ENCODE peak calls at places on chromosomes 11 and 22, in five cellular contexts. T is dorsolateral prefrontal cortex, Y is fibroblast of lung, Z is AG10803, X is ovary. H is an unnamed sample.

GRCh38 chr11:45665206-45665932 is at the start of gene CHST1:
- DNase-seq in T (no peak), Y (peak), Z (no peak), X (peak), H (peak)

GRCh38 chr11:35105319-35106063 is 33.5 kb upstream of the CD44 start:
- DNase-seq in T (no peak), Y (peak), Z (peak), X (no peak), H (no peak)

GRCh38 chr22:37517826-37518450 is 1.3 kb downstream of the CARD10 start:
- DNase-seq in T (no peak), Y (no peak), Z (no peak), X (no peak), H (no peak)

GRCh38 chr11:120666121-120666639 is 154.6 kb downstream of the GRIK4 start:
- DNase-seq in T (no peak), Y (no peak), Z (no peak), X (no peak), H (no peak)

GRCh38 chr11:17477084-17477333 is 364 bp upstream of the ABCC8 start:
- DNase-seq in T (no peak), Y (no peak), Z (no peak), X (no peak), H (no peak)

GRCh38 chr11:76918941-76919386 is 58.2 kb downstream of the ACER3 start:
- DNase-seq in T (no peak), Y (peak), Z (peak), X (no peak), H (peak)

GRCh38 chr11:34332524-34332923 is 25.3 kb downstream of the ABTB2 start:
- DNase-seq in T (no peak), Y (no peak), Z (no peak), X (no peak), H (peak)

GRCh38 chr11:8069771-8070170 is 11.2 kb upstream of the TUB start:
- DNase-seq in T (no peak), Y (no peak), Z (no peak), X (no peak), H (no peak)

GRCh38 chr11:62961017-62961416 is 23.8 kb downstream of the SLC22A6 start:
- DNase-seq in T (no peak), Y (no peak), Z (no peak), X (no peak), H (no peak)

GRCh38 chr11:123351375-123351774 is 78.7 kb upstream of the GRAMD1B start:
- DNase-seq in T (peak), Y (no peak), Z (no peak), X (peak), H (no peak)

GRCh38 chr11:48116843-48117242 is 99.8 kb upstream of the OR4B1 start:
- DNase-seq in T (no peak), Y (no peak), Z (no peak), X (no peak), H (peak)

GRCh38 chr11:36142439-36142838 is 146.8 kb downstream of the COMMD9 start:
- DNase-seq in T (no peak), Y (no peak), Z (no peak), X (no peak), H (no peak)

GRCh38 chr11:132072044-132072879 is 701.8 kb downstream of the NTM start:
- DNase-seq in T (no peak), Y (peak), Z (peak), X (no peak), H (no peak)

DNA sequence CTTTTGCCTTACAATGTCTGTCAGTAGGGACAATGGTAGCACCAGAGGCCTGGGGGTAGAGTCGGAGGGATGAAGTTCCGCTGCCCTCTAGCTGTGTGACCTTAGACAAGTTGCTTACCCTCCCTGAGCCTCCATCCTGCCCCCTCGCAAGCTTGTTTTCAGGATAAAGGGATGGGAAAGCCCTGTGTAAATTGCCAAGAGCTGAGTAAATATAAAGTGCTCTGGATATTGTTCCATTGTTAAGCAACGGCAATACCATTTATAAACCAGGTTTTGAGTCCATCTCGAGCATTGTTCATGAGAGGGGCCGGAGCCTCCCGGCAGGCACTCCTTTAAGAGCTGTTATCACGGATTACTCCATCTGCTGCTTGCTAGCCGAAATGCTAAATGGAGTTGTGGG is 72.9 kb downstream of the ZBTB16 start:
- DNase-seq in T (no peak), Y (no peak), Z (no peak), X (no peak), H (no peak)
- TF ChIP-seq CTCF in T (no peak), Y (no peak), Z (no peak), X (no peak), H (no peak)

GRCh38 chr11:57599381-57599780 is 1.9 kb downstream of the SERPING1 start:
- DNase-seq in T (no peak), Y (no peak), Z (no peak), X (no peak), H (no peak)

GRCh38 chr11:57596266-57596885 is 1.1 kb upstream of the SERPING1 start:
- DNase-seq in T (no peak), Y (no peak), Z (no peak), X (no peak), H (no peak)

GRCh38 chr11:57598831-57599155 is 1.3 kb downstream of the SERPING1 start:
- DNase-seq in T (no peak), Y (peak), Z (peak), X (peak), H (no peak)

GRCh38 chr11:57597461-57597892 is at the start of gene SERPING1:
- DNase-seq in T (no peak), Y (no peak), Z (peak), X (peak), H (peak)

GRCh38 chr11:57597971-57598830 is 716 bp downstream of the SERPING1 start:
- DNase-seq in T (no peak), Y (peak), Z (peak), X (peak), H (peak)
- TF ChIP-seq CTCF in T (no peak), Y (no peak), Z (no peak), X (no peak), H (no peak)

DNA sequence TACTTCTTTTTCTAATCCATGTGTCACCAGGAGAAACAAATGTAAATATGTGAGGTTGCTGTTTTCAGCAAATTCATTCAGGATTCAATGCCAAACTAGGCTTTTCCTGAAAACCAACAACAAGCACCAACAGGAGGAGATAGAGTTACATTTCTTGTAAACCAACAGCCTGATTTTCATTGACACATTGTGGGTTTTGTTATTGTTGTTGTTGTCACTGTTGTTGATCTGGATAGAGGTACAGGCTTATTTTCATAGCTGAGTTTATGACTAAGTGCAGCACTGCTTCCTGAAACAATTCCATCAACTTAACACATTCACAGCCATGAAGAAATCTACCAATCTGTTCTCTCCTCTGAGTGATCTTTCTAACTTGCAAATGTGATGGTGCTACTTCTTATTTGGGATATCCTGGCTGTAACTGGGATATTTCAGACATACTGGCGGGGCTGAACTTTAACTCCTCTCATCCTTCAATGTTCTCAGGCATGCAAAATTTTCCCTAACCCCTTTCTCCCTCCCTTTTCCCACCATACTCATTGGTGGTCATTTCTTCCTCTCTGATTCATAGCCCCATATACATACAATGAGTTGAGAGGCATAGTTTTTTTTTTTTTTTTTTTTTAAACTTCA is 65.5 kb downstream of the ME3 start:
- DNase-seq in T (no peak), Y (peak), Z (peak), X (no peak), H (no peak)
- TF ChIP-seq CTCF in T (no peak), Y (peak), Z (no peak), X (no peak), H (no peak)

DNA sequence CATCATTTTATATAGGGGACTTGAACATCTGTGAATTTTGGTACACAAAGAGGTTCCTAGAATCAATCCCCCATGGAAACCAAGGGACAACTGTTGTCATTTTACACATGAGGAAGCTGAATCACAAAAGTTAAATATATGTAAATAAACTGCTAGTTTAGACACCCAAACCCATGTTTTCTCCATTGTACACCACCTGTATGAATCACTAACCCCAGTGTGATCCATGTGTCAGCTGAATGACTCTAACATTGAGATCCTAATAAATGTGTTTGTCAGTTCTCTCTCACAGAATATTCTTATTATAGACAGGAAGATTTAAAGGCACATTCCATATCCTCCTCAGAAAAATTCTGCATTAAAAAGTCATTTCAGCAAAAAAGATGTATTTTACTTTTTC is 83.3 kb downstream of the ATG16L2 start:
- DNase-seq in T (no peak), Y (no peak), Z (no peak), X (no peak), H (no peak)
- TF ChIP-seq CTCF in T (no peak), Y (no peak), Z (no peak), X (no peak), H (no peak)

GRCh38 chr11:30914143-30914762 is 328.1 kb upstream of the MPPED2 start:
- DNase-seq in T (peak), Y (peak), Z (peak), X (no peak), H (peak)
- TF ChIP-seq CTCF in T (peak), Y (peak), Z (peak), X (no peak), H (peak)

DNA sequence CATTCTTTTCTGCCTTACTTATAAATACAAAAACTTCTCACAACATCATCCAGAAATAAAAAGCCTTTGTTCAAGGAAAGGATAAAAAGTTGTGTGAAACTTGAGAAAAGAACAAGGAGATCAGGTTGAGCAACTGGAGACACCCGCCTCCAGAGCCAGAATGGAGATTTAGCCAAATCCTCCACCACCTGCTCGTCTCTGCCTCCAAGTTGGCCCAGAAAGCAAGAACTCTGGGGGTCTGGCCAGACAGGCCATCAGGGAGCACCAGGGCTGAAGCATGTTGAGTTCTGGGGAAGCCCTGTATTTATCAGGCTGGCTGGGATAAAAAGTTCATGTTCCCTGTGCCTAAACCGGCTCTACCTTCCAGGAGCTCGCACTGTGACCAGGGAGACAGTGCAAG is 14.9 kb downstream of the SMCO4 start:
- DNase-seq in T (no peak), Y (no peak), Z (no peak), X (no peak), H (no peak)
- TF ChIP-seq CTCF in T (no peak), Y (no peak), Z (no peak), X (no peak), H (no peak)